ENCODE peak calls at places on chromosomes 3 and 15, in nine cellular contexts. T is spleen, Y is sigmoid colon, K is Panc1, Z is HCT116, N is GM12892, O is GM23338, X is HL-60, P is breast epithelium. U is an unnamed sample.

GRCh38 chr15:37038036-37038715 is 62.2 kb downstream of the MEIS2 start:
- DNase-seq in Y (no peak), X (no peak), P (no peak), T (no peak), K (no peak), N (no peak), O (no peak), Z (no peak), U (no peak)

GRCh38 chr3:170367797-170368196 is 10.3 kb downstream of the SKIL start:
- DNase-seq in X (no peak), Y (no peak), T (no peak), N (no peak), K (no peak), O (no peak), P (no peak), Z (no peak), U (no peak)

GRCh38 chr3:31240466-31240865 is 292.3 kb upstream of the STT3B start:
- DNase-seq in P (no peak), Z (no peak), K (no peak), T (no peak), X (no peak), N (no peak), Y (no peak), O (no peak), U (no peak)

GRCh38 chr15:35603298-35603697 is 57.3 kb upstream of the DPH6 start:
- DNase-seq in N (no peak), P (no peak), Y (no peak), O (no peak), X (no peak), T (no peak), Z (no peak), K (no peak), U (no peak)

GRCh38 chr3:27025718-27026117 is 343.5 kb downstream of the NEK10 start:
- DNase-seq in T (no peak), N (no peak), P (no peak), O (peak; percentile 21), K (no peak), Y (no peak), X (no peak), Z (no peak), U (no peak)

GRCh38 chr15:101250331-101250730 is 1.5 kb downstream of the CHSY1 start:
- DNase-seq in T (no peak), N (no peak), Z (no peak), P (no peak), X (no peak), K (no peak), O (no peak), Y (no peak), U (no peak)

GRCh38 chr15:22786868-22787698 is 639 bp downstream of the NIPA1 start:
- DNase-seq in T (peak; percentile 80), Z (no peak), O (peak; percentile 66), K (no peak), N (no peak), Y (no peak), P (no peak), X (no peak), U (peak; percentile 30)

GRCh38 chr3:98213276-98213675 is 46.8 kb downstream of the OR5H15 start:
- DNase-seq in O (peak; percentile 30), N (no peak), P (no peak), Z (no peak), Y (no peak), T (no peak), K (no peak), X (no peak), U (no peak)

GRCh38 chr3:170360916-170361315 is 3.4 kb downstream of the SKIL start:
- DNase-seq in K (no peak), Y (no peak), O (peak; percentile 32), T (no peak), N (no peak), Z (no peak), X (no peak), P (no peak), U (no peak)

GRCh38 chr15:101489236-101489632 is 273 bp downstream of the PCSK6 start:
- DNase-seq in K (no peak), T (peak; percentile 80), Y (no peak), Z (peak; percentile 18), X (peak; percentile 37), N (no peak), P (no peak), O (peak; percentile 78), U (peak; percentile 60)

GRCh38 chr3:29976871-29977270 is 629.5 kb upstream of the TGFBR2 start:
- DNase-seq in Z (no peak), Y (no peak), K (no peak), N (no peak), O (no peak), X (no peak), T (no peak), P (no peak), U (no peak)

GRCh38 chr3:65107174-65107573 is 419.4 kb upstream of the ADAMTS9 start:
- DNase-seq in X (no peak), N (no peak), P (no peak), K (no peak), Y (no peak), T (no peak), Z (no peak), O (no peak), U (no peak)

GRCh38 chr15:70091649-70092461 is 5.9 kb downstream of the TLE3 start:
- DNase-seq in Y (no peak), P (no peak), Z (no peak), X (no peak), N (no peak), T (peak; percentile 37), O (no peak), K (no peak), U (peak; percentile 67)

GRCh38 chr3:89155811-89156210 is 48.4 kb downstream of the EPHA3 start:
- DNase-seq in X (no peak), Z (no peak), K (no peak), N (no peak), P (no peak), T (no peak), O (no peak), Y (no peak), U (no peak)

GRCh38 chr15:60096157-60096556 is 92.0 kb downstream of the FOXB1 start:
- DNase-seq in N (no peak), T (no peak), Z (no peak), Y (no peak), O (no peak), P (no peak), X (no peak), K (no peak), U (no peak)

GRCh38 chr15:72706266-72706665 is 20.3 kb downstream of the BBS4 start:
- DNase-seq in X (no peak), K (no peak), T (no peak), N (no peak), P (no peak), Z (no peak), Y (no peak), O (no peak), U (no peak)

GRCh38 chr15:37134699-37135131 is 34.4 kb upstream of the MEIS2 start:
- DNase-seq in Y (no peak), N (no peak), Z (peak; percentile 54), P (no peak), X (no peak), T (no peak), O (peak; percentile 69), K (no peak), U (no peak)

GRCh38 chr3:31968391-31968926 is 12.6 kb downstream of the OSBPL10 start:
- DNase-seq in Z (no peak), T (no peak), N (no peak), O (no peak), Y (no peak), P (no peak), X (no peak), K (no peak), U (no peak)

GRCh38 chr3:119350114-119350513 is 55.9 kb downstream of the ARHGAP31 start:
- DNase-seq in Z (no peak), P (no peak), K (no peak), Y (no peak), O (peak; percentile 89), X (no peak), N (no peak), T (no peak), U (no peak)
- TF ChIP-seq POLR2AphosphoS5 in Z (no peak), P (no peak), K (no peak), Y (no peak), O (peak; percentile 22), X (no peak), N (no peak), T (peak; percentile 50), U (no peak)

GRCh38 chr3:128073185-128073725 is 21.0 kb downstream of the SEC61A1 start:
- DNase-seq in K (no peak), O (no peak), Y (no peak), P (no peak), Z (no peak), X (no peak), T (peak; percentile 65), N (no peak), U (no peak)

GRCh38 chr3:128070898-128071591 is 18.8 kb downstream of the SEC61A1 start:
- DNase-seq in N (no peak), K (no peak), Y (no peak), O (no peak), Z (no peak), P (no peak), T (peak; percentile 44), X (no peak), U (no peak)

GRCh38 chr3:128071771-128072453 is 19.7 kb downstream of the SEC61A1 start:
- DNase-seq in Z (no peak), P (no peak), Y (peak; percentile 55), X (no peak), T (peak; percentile 67), O (no peak), K (no peak), N (no peak), U (no peak)

GRCh38 chr3:128073807-128074206 is 21.6 kb downstream of the SEC61A1 start:
- DNase-seq in Y (no peak), N (no peak), P (no peak), T (no peak), O (no peak), K (no peak), Z (no peak), X (no peak), U (no peak)

GRCh38 chr3:128072454-128073184 is 20.4 kb downstream of the SEC61A1 start:
- DNase-seq in Z (no peak), Y (no peak), P (no peak), N (no peak), K (no peak), T (peak; percentile 66), O (no peak), X (no peak), U (peak; percentile 66)
- TF ChIP-seq POLR2AphosphoS5 in Z (no peak), Y (no peak), P (no peak), N (no peak), K (no peak), T (no peak), O (no peak), X (no peak), U (no peak)

DNA sequence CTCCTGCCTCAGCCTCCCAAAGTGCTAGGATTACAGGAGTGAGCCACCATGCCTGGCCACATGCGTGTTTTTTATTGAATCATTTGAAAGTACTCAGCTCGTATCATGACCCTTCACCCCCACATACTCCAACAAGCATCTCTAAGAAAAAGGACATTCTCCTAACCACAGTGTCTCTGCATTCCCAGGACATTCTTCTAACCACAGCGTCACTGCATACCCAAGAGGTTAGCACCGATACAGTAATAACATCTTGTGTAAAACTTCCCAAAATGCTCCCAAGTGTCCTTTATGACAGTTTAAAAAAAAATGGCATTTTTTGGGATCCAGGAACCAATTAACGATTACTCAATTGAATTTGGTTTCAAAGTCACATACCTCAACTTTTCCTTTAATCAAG is 39.6 kb downstream of the FLNB start:
- DNase-seq in K (no peak), T (no peak), Y (no peak), O (no peak), P (no peak), N (no peak), X (no peak), Z (no peak), U (no peak)
- TF ChIP-seq POLR2AphosphoS5 in K (no peak), T (no peak), Y (no peak), O (no peak), P (no peak), N (no peak), X (no peak), Z (no peak), U (peak; percentile 32)

GRCh38 chr15:65638681-65639089 is 16.9 kb downstream of the SLC24A1 start:
- DNase-seq in T (no peak), N (peak; percentile 49), K (peak; percentile 39), P (no peak), Y (no peak), Z (peak; percentile 65), O (peak; percentile 92), X (peak; percentile 47), U (no peak)
- TF ChIP-seq POLR2AphosphoS5 in T (no peak), N (no peak), K (no peak), P (no peak), Y (no peak), Z (no peak), O (no peak), X (no peak), U (no peak)